ENCODE peak calls at places on chromosome 3, in six cellular contexts. V, N, O, F, X and K are unnamed samples.

GRCh38 chr3:87503901-87504498 is 227.6 kb upstream of the POU1F1 start:
- DNase-seq in V (no peak), N (no peak), O (peak; percentile 59), F (peak; percentile 31), X (no peak), K (no peak)

GRCh38 chr3:66751842-66752241 is 246.3 kb upstream of the KBTBD8 start:
- DNase-seq in V (no peak), N (no peak), O (no peak), F (no peak), X (no peak), K (no peak)

GRCh38 chr3:2141482-2141881 is 42.8 kb downstream of the CNTN4 start:
- DNase-seq in V (no peak), N (no peak), O (no peak), F (no peak), X (no peak), K (no peak)

GRCh38 chr3:102510663-102511062 is 75.8 kb downstream of the ZPLD1 start:
- DNase-seq in V (no peak), N (no peak), O (peak; percentile 2), F (no peak), X (no peak), K (no peak)

GRCh38 chr3:168803536-168803935 is 707.8 kb upstream of the GOLIM4 start:
- DNase-seq in V (no peak), N (no peak), O (no peak), F (no peak), X (no peak), K (no peak)

GRCh38 chr3:141103067-141103466 is 51.9 kb downstream of the SPSB4 start:
- DNase-seq in V (no peak), N (no peak), O (no peak), F (no peak), X (peak; percentile 19), K (no peak)

GRCh38 chr3:62161306-62161705 is 212.0 kb downstream of the FEZF2 start:
- DNase-seq in V (no peak), N (no peak), O (no peak), F (no peak), X (no peak), K (no peak)

GRCh38 chr3:14780927-14781507 is 37.7 kb upstream of the FGD5 start:
- DNase-seq in V (peak; percentile 75), N (no peak), O (no peak), F (peak; percentile 71), X (peak; percentile 89), K (peak; percentile 68)

GRCh38 chr3:117752984-117753717 is 1043.6 kb downstream of the TUSC7 start:
- DNase-seq in V (no peak), N (no peak), O (no peak), F (no peak), X (no peak), K (no peak)

GRCh38 chr3:108079043-108079442 is 11.8 kb downstream of the CD47 start:
- DNase-seq in V (no peak), N (no peak), O (no peak), F (no peak), X (no peak), K (no peak)

GRCh38 chr3:146468234-146468931 is 978 bp downstream of the PLSCR2 start:
- DNase-seq in V (no peak), N (no peak), O (peak; percentile 23), F (no peak), X (no peak), K (no peak)

GRCh38 chr3:179589143-179589542 is 15.3 kb downstream of the MRPL47 start:
- DNase-seq in V (no peak), N (no peak), O (no peak), F (no peak), X (no peak), K (no peak)

GRCh38 chr3:64943861-64944260 is 256.1 kb upstream of the ADAMTS9 start:
- DNase-seq in V (no peak), N (no peak), O (no peak), F (no peak), X (no peak), K (no peak)

GRCh38 chr3:27072943-27073725 is 296.0 kb downstream of the NEK10 start:
- DNase-seq in V (no peak), N (no peak), O (no peak), F (no peak), X (no peak), K (no peak)

GRCh38 chr3:15805756-15806266 is 8.0 kb upstream of the ANKRD28 start:
- DNase-seq in V (no peak), N (no peak), O (no peak), F (no peak), X (no peak), K (no peak)

GRCh38 chr3:3615533-3615932 is 183.7 kb upstream of the LRRN1 start:
- DNase-seq in V (no peak), N (no peak), O (no peak), F (no peak), X (no peak), K (no peak)

GRCh38 chr3:85589145-85589544 is 630.4 kb downstream of the CADM2 start:
- DNase-seq in V (no peak), N (no peak), O (peak; percentile 21), F (no peak), X (no peak), K (no peak)

GRCh38 chr3:126536126-126536525 is 12.2 kb downstream of the CHST13 start:
- DNase-seq in V (peak; percentile 8), N (no peak), O (no peak), F (no peak), X (peak; percentile 39), K (peak; percentile 20)